ENCODE peak calls at places on chromosomes 2 and 18, in four cellular contexts. P is heart left ventricle, C is HL-60, M is tibial nerve. R is an unnamed sample.

GRCh38 chr2:239154971-239155805 is 245.6 kb downstream of the HDAC4 start:
- DNase-seq in P (no peak), C (no peak), M (peak; percentile 12), R (no peak)

GRCh38 chr2:174247474-174248186 is 702 bp downstream of the OLA1 start:
- DNase-seq in P (no peak), C (no peak), M (no peak), R (no peak)

GRCh38 chr2:127362971-127363370 is 24.8 kb downstream of the MAP3K2 start:
- DNase-seq in P (no peak), C (no peak), M (no peak), R (no peak)

GRCh38 chr2:239584986-239585385 is 184.2 kb upstream of the HDAC4 start:
- DNase-seq in P (no peak), C (no peak), M (no peak), R (no peak)

GRCh38 chr2:85759257-85759613 is 5.4 kb downstream of the ATOH8 start:
- DNase-seq in P (no peak), C (no peak), M (no peak), R (no peak)

GRCh38 chr18:13232060-13232917 is 13.7 kb downstream of the LDLRAD4 start:
- DNase-seq in P (peak; percentile 61), C (no peak), M (no peak), R (peak; percentile 55)

GRCh38 chr2:96963316-96963715 is 23.1 kb downstream of the FAM178B start:
- DNase-seq in P (no peak), C (no peak), M (no peak), R (no peak)

GRCh38 chr2:104856086-104856972 is 2.4 kb downstream of the POU3F3 start:
- DNase-seq in P (no peak), C (no peak), M (no peak), R (no peak)

GRCh38 chr2:11073251-11073650 is 82.0 kb upstream of the SLC66A3 start:
- DNase-seq in P (no peak), C (no peak), M (no peak), R (no peak)

GRCh38 chr2:69483024-69483423 is 45.8 kb upstream of the NFU1 start:
- DNase-seq in P (no peak), C (no peak), M (no peak), R (no peak)

GRCh38 chr2:205633994-205634393 is 48.3 kb upstream of the NRP2 start:
- DNase-seq in P (no peak), C (no peak), M (no peak), R (no peak)

GRCh38 chr18:54608008-54608642 is 17.1 kb downstream of the DYNAP start:
- DNase-seq in P (no peak), C (no peak), M (no peak), R (no peak)

GRCh38 chr2:226308981-226309380 is 490.6 kb downstream of the IRS1 start:
- DNase-seq in P (peak; percentile 19), C (no peak), M (no peak), R (peak; percentile 19)

GRCh38 chr2:163919717-163920116 is 183.9 kb upstream of the FIGN start:
- DNase-seq in P (no peak), C (no peak), M (no peak), R (no peak)

GRCh38 chr2:11270891-11271290 is 73.5 kb downstream of the ROCK2 start:
- DNase-seq in P (no peak), C (peak; percentile 43), M (no peak), R (no peak)

GRCh38 chr2:172307800-172308199 is 119.6 kb upstream of the ITGA6 start:
- DNase-seq in P (peak; percentile 63), C (no peak), M (no peak), R (peak; percentile 33)

GRCh38 chr2:224892574-224893204 is 149.6 kb downstream of the DOCK10 start:
- DNase-seq in P (no peak), C (no peak), M (no peak), R (no peak)
- H3K27ac ChIP-seq in P (no peak overlapping the region), C (no peak overlapping the region), M (no peak overlapping the region), R (no peak overlapping the region)

GRCh38 chr2:144914622-144915230 is 394.8 kb upstream of the ZEB2 start:
- DNase-seq in P (no peak), C (no peak), M (no peak), R (no peak)
- H3K27ac ChIP-seq in P (no peak overlapping the region), C (no peak overlapping the region), M (no peak overlapping the region), R (no peak overlapping the region)

DNA sequence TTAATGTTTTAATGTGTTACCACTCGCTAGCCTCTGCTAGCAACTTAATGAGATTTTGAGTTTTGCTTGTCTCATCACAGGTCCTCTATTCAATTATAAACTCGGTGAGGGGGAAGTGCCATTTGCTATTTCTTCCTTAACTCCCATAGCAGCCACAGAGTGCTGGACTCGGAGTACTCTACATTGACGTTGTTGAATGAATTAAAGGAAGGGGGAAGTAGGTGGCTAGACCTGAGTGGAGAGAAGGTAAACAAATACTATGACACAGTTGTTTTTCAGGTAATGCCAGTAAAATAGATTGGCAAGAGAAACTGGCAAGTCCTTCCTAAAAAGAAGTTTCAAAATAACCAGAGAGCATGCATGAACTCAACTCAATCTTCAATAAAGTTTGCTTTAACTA is 339.3 kb downstream of the HRH4 start:
- DNase-seq in P (no peak), C (no peak), M (no peak), R (no peak)
- H3K27ac ChIP-seq in P (no peak overlapping the region), C (no peak overlapping the region), M (no peak overlapping the region), R (no peak overlapping the region)

DNA sequence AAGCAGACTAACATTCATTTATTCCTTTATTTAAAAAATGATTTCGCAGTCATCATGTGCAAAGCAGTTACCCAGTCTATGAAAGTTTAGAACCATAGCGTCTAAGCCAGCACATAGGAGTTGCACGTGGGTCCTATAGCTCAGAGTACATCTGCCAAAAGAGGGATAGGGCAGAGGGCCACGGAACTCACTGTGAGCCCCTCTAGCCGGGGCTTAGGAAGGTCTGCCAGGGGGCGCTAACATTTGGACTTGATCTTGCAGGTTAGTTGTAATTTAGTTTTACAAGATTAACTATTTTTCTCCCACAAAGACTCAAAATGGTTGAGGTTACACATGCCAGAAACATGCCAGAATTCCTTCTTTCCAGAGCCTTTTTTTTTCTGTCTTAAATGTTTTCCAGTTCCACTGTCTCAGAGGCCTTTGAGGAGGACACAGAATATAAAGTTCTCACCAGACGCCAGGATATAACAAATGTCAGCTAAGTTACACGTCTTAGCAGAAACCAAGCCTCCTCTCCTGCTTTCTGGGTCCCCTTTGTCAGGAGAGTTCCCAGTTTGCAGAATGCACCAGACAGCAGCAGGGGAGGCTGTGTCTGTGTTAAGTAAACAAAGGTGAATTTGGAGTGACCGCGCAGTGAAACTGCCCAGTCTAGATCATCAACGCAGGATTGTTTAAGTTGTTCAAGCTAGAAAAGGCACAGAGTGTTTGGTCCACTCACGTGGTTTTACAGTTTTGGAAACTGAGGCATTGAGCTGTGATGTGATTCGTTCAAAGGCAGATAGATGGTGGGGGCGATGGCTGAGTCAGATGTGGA is 292.0 kb downstream of the PRKCE start:
- DNase-seq in P (no peak), C (no peak), M (no peak), R (no peak)
- H3K27ac ChIP-seq in P (no peak overlapping the region), C (no peak overlapping the region), M (no peak overlapping the region), R (no peak overlapping the region)

DNA sequence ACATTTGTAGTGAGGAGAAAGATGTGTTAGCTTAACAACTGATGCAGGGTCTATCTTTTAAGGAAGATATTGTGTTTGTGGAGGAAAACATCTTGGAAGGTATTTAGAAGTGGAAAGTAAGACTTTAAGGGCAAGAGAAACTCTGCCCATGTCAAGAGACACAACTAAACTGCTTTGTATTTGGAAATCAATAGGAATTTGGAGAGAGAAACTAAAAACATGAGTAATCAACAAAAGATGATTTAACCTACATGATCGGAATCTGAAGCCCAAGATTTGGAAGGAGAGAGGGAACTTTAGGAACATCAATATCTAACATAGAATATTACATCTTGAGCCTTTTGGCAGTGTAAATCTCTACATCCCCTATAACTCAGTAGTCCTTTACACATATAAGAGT is 184.2 kb upstream of the COL3A1 start:
- DNase-seq in P (no peak), C (no peak), M (no peak), R (no peak)
- H3K27ac ChIP-seq in P (no peak overlapping the region), C (no peak overlapping the region), M (no peak overlapping the region), R (peak overlapping the region; percentile 84)

GRCh38 chr2:101038455-101039255 is 36.6 kb downstream of the RPL31 start:
- DNase-seq in P (no peak), C (peak; percentile 54), M (no peak), R (no peak)
- H3K27ac ChIP-seq in P (no peak overlapping the region), C (no peak overlapping the region), M (no peak overlapping the region), R (no peak overlapping the region)

DNA sequence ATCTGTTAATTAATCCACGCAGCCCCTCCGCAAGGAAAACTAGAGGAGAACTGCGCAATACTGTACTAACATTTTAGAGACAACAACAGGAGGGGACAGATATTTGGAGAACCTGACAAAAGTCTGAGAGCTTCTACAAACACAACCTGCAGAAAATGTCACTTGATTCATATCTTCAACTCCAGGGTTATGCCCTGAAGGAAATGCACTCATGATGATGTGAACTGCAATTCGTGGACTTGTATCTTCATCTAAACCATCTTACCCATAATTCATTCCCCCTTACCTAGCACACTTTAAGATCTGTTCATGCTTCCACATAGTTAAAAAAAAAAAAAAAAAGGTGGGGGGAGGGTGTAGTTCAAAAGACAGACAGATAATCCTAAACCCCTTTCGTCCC is 75.5 kb downstream of the AFF3 start:
- DNase-seq in P (no peak), C (no peak), M (no peak), R (no peak)
- H3K27ac ChIP-seq in P (no peak overlapping the region), C (no peak overlapping the region), M (no peak overlapping the region), R (no peak overlapping the region)

R was measured in heart right ventricle.